ENCODE peak calls at places on chromosomes 4 and X, in five cellular contexts. I is breast epithelium, F is bronchial epithelial cell, X is endodermal cell, N is psoas muscle. Q is an unnamed sample. For H3K36me3, the result is how much of the 10 kb centered on the place peaks cover.

GRCh38 chr4:62522273-62522672 is 1322.1 kb downstream of the ADGRL3 start:
- DNase-seq in I (no peak), F (no peak), X (no peak), N (no peak), Q (peak)

GRCh38 chr4:72895408-72895807 is 174.1 kb downstream of the COX18 start:
- DNase-seq in I (no peak), F (no peak), X (peak), N (no peak), Q (no peak)

GRCh38 chrX:138925330-138925729 is 213.8 kb upstream of the FGF13 start:
- DNase-seq in I (no peak), F (peak), X (no peak), N (peak), Q (no peak)

GRCh38 chr4:138898282-138898681 is 117.3 kb upstream of the NOCT start:
- DNase-seq in I (no peak), F (peak), X (no peak), N (no peak), Q (no peak)

GRCh38 chr4:169251291-169252235 is 19.2 kb downstream of the SH3RF1 start:
- DNase-seq in I (no peak), F (peak), X (peak), N (no peak), Q (no peak)

GRCh38 chr4:76698141-76698540 is 199.8 kb downstream of the SOWAHB start:
- DNase-seq in I (no peak), F (no peak), X (no peak), N (no peak), Q (no peak)

GRCh38 chr4:147366164-147366563 is 114.7 kb upstream of the EDNRA start:
- DNase-seq in I (no peak), F (no peak), X (no peak), N (no peak), Q (no peak)

GRCh38 chr4:31575504-31575903 is 855.3 kb downstream of the PCDH7 start:
- DNase-seq in I (no peak), F (no peak), X (no peak), N (no peak), Q (no peak)

GRCh38 chr4:6557856-6558255 is 17.1 kb upstream of the MAN2B2 start:
- DNase-seq in I (no peak), F (no peak), X (no peak), N (no peak), Q (no peak)

GRCh38 chrX:39972340-39972739 is 125.4 kb downstream of the BCOR start:
- DNase-seq in I (no peak), F (no peak), X (no peak), N (no peak), Q (no peak)

GRCh38 chr4:21986312-21986711 is 37.7 kb upstream of the KCNIP4 start:
- DNase-seq in I (no peak), F (no peak), X (no peak), N (no peak), Q (no peak)

GRCh38 chr4:100098681-100099080 is 91.6 kb downstream of the DDIT4L start:
- DNase-seq in I (no peak), F (no peak), X (no peak), N (no peak), Q (no peak)

GRCh38 chr4:1839306-1839705 is 16.6 kb downstream of the LETM1 start:
- DNase-seq in I (no peak), F (no peak), X (no peak), N (no peak), Q (peak)
- H3K36me3 ChIP-seq in I (under half), F (under half), X (half or more), N (under half), Q (half or more)

DNA sequence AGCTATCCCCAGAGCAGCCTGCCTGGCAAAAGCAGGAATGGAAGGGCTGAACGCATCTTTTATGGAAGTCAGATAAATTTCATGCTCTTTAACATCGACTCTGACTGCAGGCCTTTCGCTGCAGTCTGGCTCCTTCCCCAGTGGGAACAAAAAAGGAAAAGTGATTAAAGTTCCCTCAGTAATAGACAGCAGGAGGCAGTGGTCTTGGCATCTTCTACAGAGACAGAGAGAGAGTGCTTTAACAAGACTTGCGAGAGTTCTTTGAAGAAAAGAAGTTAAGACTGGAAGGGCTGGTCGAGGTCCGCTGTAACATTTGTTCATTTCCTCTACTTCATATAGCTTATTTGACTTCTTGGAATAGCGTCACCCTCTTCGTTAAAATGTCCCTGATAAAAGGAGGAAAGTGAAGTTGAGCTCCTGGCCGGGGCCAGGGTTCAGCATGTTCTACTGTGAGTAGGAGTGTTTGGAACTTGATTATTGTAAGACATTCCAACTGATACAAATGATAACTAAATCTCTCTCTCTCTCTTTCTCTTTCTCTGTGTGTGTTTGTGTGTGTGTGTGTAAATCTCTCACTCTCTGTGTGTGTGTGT is 179.8 kb downstream of the SLIT2 start:
- DNase-seq in I (no peak), F (no peak), X (no peak), N (no peak), Q (no peak)
- H3K4me3 ChIP-seq in I (peak), F (no peak), X (no peak), N (no peak), Q (no peak)

GRCh38 chr4:102809691-102810090 is 17.7 kb downstream of the UBE2D3 start:
- DNase-seq in I (no peak), F (no peak), X (no peak), N (no peak), Q (no peak)
- H3K36me3 ChIP-seq in I (under half), F (under half), X (half or more), N (under half), Q (under half)

GRCh38 chrX:101417190-101417589 is 9.2 kb downstream of the HNRNPH2 start:
- DNase-seq in I (no peak), F (no peak), X (no peak), N (no peak), Q (no peak)

GRCh38 chrX:101415180-101416130 is 7.4 kb downstream of the HNRNPH2 start:
- DNase-seq in I (no peak), F (peak), X (peak), N (no peak), Q (no peak)

GRCh38 chrX:101417981-101418841 is 10.2 kb downstream of the HNRNPH2 start:
- DNase-seq in I (no peak), F (no peak), X (peak), N (peak), Q (peak)

GRCh38 chrX:101416691-101417090 is 8.7 kb downstream of the HNRNPH2 start:
- DNase-seq in I (no peak), F (no peak), X (no peak), N (no peak), Q (no peak)

GRCh38 chrX:101419489-101419888 is 11.5 kb downstream of the HNRNPH2 start:
- DNase-seq in I (no peak), F (no peak), X (no peak), N (no peak), Q (no peak)
- H3K4me3 ChIP-seq in I (no peak), F (no peak), X (peak), N (peak), Q (no peak)

DNA sequence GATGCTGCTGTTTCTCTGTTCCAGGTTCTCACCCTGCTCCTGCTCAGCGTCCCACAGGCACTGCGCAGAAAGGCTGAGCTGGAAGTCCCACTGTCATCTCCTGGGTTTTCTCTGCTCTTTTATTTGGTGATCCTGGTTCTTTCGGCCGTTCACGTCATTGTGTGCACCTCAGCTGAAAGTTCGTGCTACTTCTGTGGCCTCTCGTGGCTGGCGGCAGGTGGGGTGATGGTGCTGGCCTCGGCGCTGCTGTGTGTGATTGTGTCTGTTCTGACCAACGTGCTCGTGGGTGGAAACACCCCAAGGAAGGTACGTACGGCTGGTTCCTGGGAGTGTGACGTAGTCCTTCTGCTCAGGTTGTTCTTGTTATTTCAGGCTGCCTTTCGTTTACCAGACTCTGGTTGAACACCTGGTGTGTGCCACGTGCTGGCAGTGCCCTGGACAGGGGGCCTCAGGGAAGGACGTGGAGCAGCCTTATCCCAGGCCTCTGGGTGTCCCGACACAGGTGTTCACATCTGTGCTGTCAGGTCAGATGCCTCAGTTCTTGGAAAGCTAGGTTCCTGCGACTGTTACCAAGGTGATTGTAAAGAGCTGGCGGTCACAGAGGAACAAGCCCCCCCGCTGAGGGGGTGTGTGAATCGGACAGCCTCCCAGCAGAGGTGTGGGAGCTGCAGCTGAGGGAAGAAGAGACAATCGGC is 22.8 kb downstream of the PIGG start:
- DNase-seq in I (no peak), F (no peak), X (no peak), N (no peak), Q (no peak)
- H3K36me3 ChIP-seq in I (under half), F (under half), X (half or more), N (under half), Q (half or more)

GRCh38 chr4:57865264-57865663 is 755.1 kb upstream of the IGFBP7 start:
- DNase-seq in I (no peak), F (no peak), X (no peak), N (no peak), Q (no peak)
- H3K4me3 ChIP-seq in I (no peak), F (no peak), X (no peak), N (no peak), Q (no peak)

GRCh38 chr4:103086565-103086964 is 10.0 kb upstream of the SLC9B2 start:
- DNase-seq in I (no peak), F (no peak), X (no peak), N (no peak), Q (no peak)
- H3K36me3 ChIP-seq in I (under half), F (under half), X (under half), N (under half), Q (half or more)

DNA sequence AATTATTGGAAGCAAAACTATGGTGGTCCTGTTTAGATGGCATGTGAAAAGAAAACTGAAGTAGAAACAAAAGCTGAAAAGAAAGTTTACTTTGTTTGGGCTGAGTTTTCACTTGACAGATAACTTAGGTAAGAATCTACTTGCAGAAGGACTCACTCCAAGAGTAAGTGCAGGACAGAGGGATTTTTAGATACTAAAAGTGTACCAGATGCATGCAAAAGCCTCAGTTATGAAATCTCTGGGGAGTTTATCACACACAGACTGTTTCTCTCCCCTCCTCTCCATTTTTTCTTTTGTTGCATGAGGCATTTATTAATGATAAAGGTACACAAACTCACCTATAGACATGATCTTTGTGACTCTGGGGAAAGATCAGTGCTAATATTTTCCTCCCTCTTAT is 127.5 kb upstream of the GIMD1 start:
- DNase-seq in I (no peak), F (no peak), X (no peak), N (no peak), Q (no peak)
- H3K4me3 ChIP-seq in I (no peak), F (no peak), X (no peak), N (no peak), Q (no peak)

DNA sequence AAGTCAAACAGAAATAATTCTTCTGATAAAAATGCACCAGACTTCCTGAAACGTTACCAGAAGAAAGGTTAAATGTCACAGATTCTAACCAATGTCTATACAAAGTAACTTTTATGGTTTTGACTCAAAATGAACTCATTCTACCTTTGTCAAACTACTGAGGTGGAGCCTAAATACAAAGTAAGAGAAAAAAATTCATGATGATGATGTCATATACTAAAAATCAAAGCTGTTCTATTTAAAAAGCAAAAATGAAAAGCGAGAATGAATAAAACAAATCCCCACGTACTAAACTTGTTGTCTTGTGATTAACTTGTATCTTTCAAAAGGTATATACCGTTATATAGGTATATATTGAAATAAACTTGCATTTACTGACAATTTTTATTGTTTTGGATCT is 21.7 kb downstream of the GNPDA2 start:
- DNase-seq in I (no peak), F (no peak), X (no peak), N (no peak), Q (no peak)
- H3K36me3 ChIP-seq in I (under half), F (under half), X (under half), N (under half), Q (under half)

GRCh38 chrX:38870386-38870895 is 69.2 kb downstream of the MID1IP1 start:
- DNase-seq in I (no peak), F (peak), X (peak), N (no peak), Q (peak)
- H3K4me3 ChIP-seq in I (no peak), F (no peak), X (no peak), N (peak), Q (no peak)

Q was measured in left lung.